ENCODE peak calls at places on chromosomes 7 and 10, in nine cellular contexts. F is endothelial cell, V is left ventricle myocardium inferior, Z is neural progenitor cell, S is nephron progenitor cell, T is cardiac muscle cell, A is neural crest cell, N is AG04450, P is HCT116. O is an unnamed sample.

GRCh38 chr7:144674550-144674949 is 161.3 kb downstream of the TPK1 start:
- DNase-seq in T (no peak), Z (no peak), V (no peak), P (no peak), A (no peak), F (no peak), N (no peak), S (no peak), O (no peak)

GRCh38 chr10:9545073-9545472 is 1472.6 kb upstream of the CELF2 start:
- DNase-seq in F (no peak), T (no peak), P (no peak), V (no peak), Z (no peak), S (no peak), N (no peak), A (no peak), O (no peak)

GRCh38 chr10:62903828-62904227 is 87.7 kb upstream of the EGR2 start:
- DNase-seq in Z (no peak), N (no peak), V (no peak), T (peak; percentile 93), A (no peak), F (no peak), P (no peak), S (no peak), O (no peak)

GRCh38 chr10:101485681-101486554 is 102.1 kb downstream of the POLL start:
- DNase-seq in N (no peak), F (no peak), A (no peak), Z (peak; percentile 77), S (peak; percentile 9), T (peak; percentile 15), V (no peak), P (no peak), O (no peak)

GRCh38 chr10:101577121-101577871 is 10.8 kb downstream of the POLL start:
- DNase-seq in A (no peak), S (no peak), F (no peak), T (no peak), Z (no peak), N (no peak), P (no peak), V (no peak), O (no peak)

GRCh38 chr10:77603529-77603927 is 34.1 kb downstream of the KCNMA1 start:
- DNase-seq in N (no peak), V (no peak), F (peak; percentile 10), S (no peak), P (no peak), T (no peak), Z (no peak), A (no peak), O (peak; percentile 40)

GRCh38 chr7:5359344-5359743 is 64.3 kb downstream of the TNRC18 start:
- DNase-seq in T (no peak), A (no peak), Z (no peak), V (no peak), S (no peak), N (no peak), F (no peak), P (no peak), O (no peak)

GRCh38 chr7:45609180-45609579 is 35.0 kb downstream of the ADCY1 start:
- DNase-seq in P (no peak), F (no peak), S (no peak), V (no peak), A (no peak), T (no peak), N (no peak), Z (no peak), O (no peak)

GRCh38 chr10:35336084-35336831 is at the start of gene CCNY:
- DNase-seq in A (peak; percentile 67), T (peak; percentile 81), F (peak; percentile 74), S (peak; percentile 87), Z (peak; percentile 87), N (no peak), P (no peak), V (peak; percentile 88), O (peak; percentile 85)

GRCh38 chr10:10872035-10872673 is 145.5 kb upstream of the CELF2 start:
- DNase-seq in V (no peak), N (peak; percentile 71), S (no peak), P (no peak), Z (no peak), A (no peak), F (peak; percentile 22), T (peak; percentile 96), O (no peak)

GRCh38 chr10:58715056-58715455 is 202.4 kb downstream of the BICC1 start:
- DNase-seq in T (peak; percentile 65), P (no peak), A (no peak), Z (no peak), S (no peak), N (no peak), F (no peak), V (no peak), O (no peak)

GRCh38 chr10:58712136-58712535 is 199.5 kb downstream of the BICC1 start:
- DNase-seq in V (no peak), F (no peak), A (no peak), S (no peak), Z (no peak), T (peak; percentile 21), N (no peak), P (no peak), O (no peak)

GRCh38 chr10:58718596-58718995 is 205.9 kb downstream of the BICC1 start:
- DNase-seq in P (no peak), S (no peak), A (no peak), Z (no peak), V (no peak), T (no peak), N (no peak), F (no peak), O (no peak)

GRCh38 chr10:58714436-58714835 is 201.8 kb downstream of the BICC1 start:
- DNase-seq in A (no peak), S (no peak), V (no peak), N (no peak), P (no peak), F (no peak), Z (no peak), T (no peak), O (no peak)

GRCh38 chr10:58712982-58713381 is 200.3 kb downstream of the BICC1 start:
- DNase-seq in S (no peak), P (peak; percentile 1), Z (no peak), V (no peak), T (peak; percentile 29), N (no peak), A (no peak), F (no peak), O (no peak)
- TF ChIP-seq CTCF in S (no peak), P (peak; percentile 37), Z (peak; percentile 35), V (no peak), T (peak; percentile 33), N (peak; percentile 37), A (peak; percentile 49), F (peak; percentile 34), O (no peak)

GRCh38 chr7:69757528-69757927 is 159.3 kb downstream of the AUTS2 start:
- DNase-seq in V (no peak), T (no peak), N (no peak), S (no peak), P (no peak), A (no peak), Z (no peak), F (no peak), O (no peak)
- TF ChIP-seq CTCF in V (no peak), T (no peak), N (no peak), S (no peak), P (no peak), A (no peak), Z (no peak), F (no peak), O (no peak)

GRCh38 chr7:39186671-39187070 is 209.0 kb downstream of the POU6F2 start:
- DNase-seq in F (no peak), P (no peak), V (no peak), N (no peak), Z (no peak), A (no peak), S (no peak), T (no peak), O (no peak)

GRCh38 chr7:39186131-39186530 is 208.4 kb downstream of the POU6F2 start:
- DNase-seq in Z (no peak), V (no peak), F (no peak), P (no peak), A (no peak), N (no peak), S (no peak), T (no peak), O (no peak)

GRCh38 chr7:39181398-39181797 is 203.7 kb downstream of the POU6F2 start:
- DNase-seq in Z (no peak), N (no peak), P (no peak), A (no peak), S (no peak), T (no peak), V (no peak), F (no peak), O (no peak)

GRCh38 chr7:39187130-39187529 is 209.4 kb downstream of the POU6F2 start:
- DNase-seq in P (no peak), A (no peak), V (no peak), S (no peak), Z (no peak), T (no peak), N (no peak), F (no peak), O (no peak)

GRCh38 chr7:39184387-39184786 is 206.7 kb downstream of the POU6F2 start:
- DNase-seq in V (no peak), P (no peak), Z (peak; percentile 44), S (no peak), F (no peak), T (no peak), A (no peak), N (no peak), O (no peak)
- TF ChIP-seq CTCF in V (no peak), P (no peak), Z (no peak), S (no peak), F (peak; percentile 14), T (no peak), A (peak; percentile 23), N (no peak), O (no peak)

DNA sequence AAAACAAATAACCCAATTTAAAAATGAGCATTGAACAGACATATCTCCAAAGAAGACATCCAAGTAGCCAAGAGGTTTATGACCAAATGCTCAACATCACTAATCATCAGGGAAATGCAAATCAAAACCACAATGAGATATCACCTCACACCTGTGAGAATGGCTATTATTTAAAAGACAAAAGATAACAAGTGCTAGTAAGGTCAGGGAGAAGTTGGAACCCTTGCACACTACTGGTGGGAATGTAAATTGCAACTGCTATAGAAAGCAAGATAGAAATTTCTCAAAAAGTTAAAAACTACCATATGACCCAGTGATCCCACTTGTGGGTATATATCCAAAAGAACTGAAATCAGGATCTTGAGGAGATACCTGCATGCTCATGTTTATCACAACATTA is 49.5 kb downstream of the SGMS1 start:
- DNase-seq in F (no peak), Z (no peak), T (no peak), P (no peak), S (no peak), A (no peak), N (no peak), V (no peak), O (no peak)
- TF ChIP-seq CTCF in F (peak; percentile 74), Z (peak; percentile 34), T (peak; percentile 22), P (peak; percentile 63), S (peak; percentile 6), A (peak; percentile 44), N (peak; percentile 28), V (peak; percentile 31), O (no peak)

GRCh38 chr10:110681023-110681681 is 37.0 kb downstream of the RBM20 start:
- DNase-seq in N (no peak), P (peak; percentile 22), T (peak; percentile 46), S (peak; percentile 67), A (peak; percentile 53), F (peak; percentile 66), Z (peak; percentile 82), V (peak; percentile 31), O (no peak)
- TF ChIP-seq CTCF in N (peak; percentile 64), P (peak; percentile 91), T (peak; percentile 72), S (peak; percentile 71), A (peak; percentile 71), F (peak; percentile 56), Z (peak; percentile 77), V (peak; percentile 69), O (peak; percentile 18)

GRCh38 chr10:123655763-123656162 is 10.4 kb upstream of the GPR26 start:
- DNase-seq in N (no peak), T (no peak), F (peak; percentile 38), Z (peak; percentile 40), P (no peak), A (no peak), V (no peak), S (no peak), O (no peak)
- TF ChIP-seq CTCF in N (no peak), T (no peak), F (no peak), Z (peak; percentile 16), P (peak; percentile 30), A (no peak), V (no peak), S (no peak), O (no peak)

O was measured in left lung.